ENCODE peak calls at places on chromosomes 16 and 17, in five cellular contexts. S is left lung, G is WTC11, W is transverse colon, F is lower leg skin. E is an unnamed sample.

GRCh38 chr16:7182510-7183109 is 150.0 kb upstream of the RBFOX1 start:
- DNase-seq in S (no peak), G (no peak), W (no peak), F (no peak), E (peak; percentile 39)

GRCh38 chr16:60815865-60816264 is 1220.4 kb downstream of the CDH8 start:
- DNase-seq in S (no peak), G (no peak), W (no peak), F (no peak), E (no peak)

GRCh38 chr17:66537518-66537917 is 235.1 kb downstream of the PRKCA start:
- DNase-seq in S (no peak), G (no peak), W (no peak), F (no peak), E (no peak)

GRCh38 chr16:86549076-86549892 is 5.8 kb downstream of the MTHFSD start:
- DNase-seq in S (no peak), G (no peak), W (no peak), F (no peak), E (no peak)

GRCh38 chr16:50881953-50882352 is 140.1 kb downstream of the CYLD start:
- DNase-seq in S (no peak), G (no peak), W (no peak), F (no peak), E (no peak)

GRCh38 chr17:77382966-77383612 is 242.3 kb downstream of the SEC14L1 start:
- DNase-seq in S (no peak), G (no peak), W (no peak), F (no peak), E (peak; percentile 44)

GRCh38 chr17:45225964-45226530 is 4.4 kb downstream of the FMNL1 start:
- DNase-seq in S (peak; percentile 94), G (no peak), W (peak; percentile 91), F (peak; percentile 77), E (no peak)

GRCh38 chr17:21278304-21279197 is 6.0 kb upstream of the MAP2K3 start:
- DNase-seq in S (peak; percentile 80), G (no peak), W (peak; percentile 80), F (peak; percentile 75), E (no peak)

GRCh38 chr16:56989988-56990387 is 631 bp downstream of the NLRC5 start:
- DNase-seq in S (no peak), G (no peak), W (peak; percentile 4), F (no peak), E (no peak)

GRCh38 chr17:44308320-44308818 is at the start of gene RUNDC3A:
- DNase-seq in S (peak; percentile 82), G (peak; percentile 96), W (peak; percentile 81), F (peak; percentile 58), E (peak; percentile 82)

GRCh38 chr16:85617948-85618347 is 4.8 kb downstream of the GSE1 start:
- DNase-seq in S (no peak), G (no peak), W (no peak), F (no peak), E (peak; percentile 32)

E was measured in ELF-1.